ENCODE peak calls at places on chromosomes 6 and 20, in eight cellular contexts. One of them, this sample, is unnamed.

GRCh38 chr6:158073776-158074175 is 92.1 kb downstream of the SYNJ2 start:
- DNase-seq in naive thymus-derived CD4-positive, alpha-beta T cell: no peak
- DNase-seq in central memory CD8-positive, alpha-beta T cell: no peak
- DNase-seq in NCI-H345: peak; percentile 56
- DNase-seq in NT2/D1: no peak
- DNase-seq in T-helper 1 cell: no peak
- DNase-seq in stimulated activated CD4-positive, alpha-beta T cell treated with anti-CD3 and anti-CD28 coated beads, Interleukin-4, amount 100 ng/mL, for 1 hour: no peak
- DNase-seq in T-helper 9 cell: no peak
- DNase-seq in this sample: no peak

GRCh38 chr20:23115823-23116222 is 29.7 kb upstream of the CD93 start:
- DNase-seq in naive thymus-derived CD4-positive, alpha-beta T cell: no peak
- DNase-seq in central memory CD8-positive, alpha-beta T cell: no peak
- DNase-seq in NCI-H345: no peak
- DNase-seq in NT2/D1: no peak
- DNase-seq in T-helper 1 cell: no peak
- DNase-seq in stimulated activated CD4-positive, alpha-beta T cell treated with anti-CD3 and anti-CD28 coated beads, Interleukin-4, amount 100 ng/mL, for 1 hour: no peak
- DNase-seq in T-helper 9 cell: no peak
- DNase-seq in this sample: peak; percentile 71

GRCh38 chr6:167683028-167683862 is 143.5 kb upstream of the AFDN start:
- DNase-seq in naive thymus-derived CD4-positive, alpha-beta T cell: no peak
- DNase-seq in central memory CD8-positive, alpha-beta T cell: no peak
- DNase-seq in NCI-H345: no peak
- DNase-seq in NT2/D1: no peak
- DNase-seq in T-helper 1 cell: no peak
- DNase-seq in stimulated activated CD4-positive, alpha-beta T cell treated with anti-CD3 and anti-CD28 coated beads, Interleukin-4, amount 100 ng/mL, for 1 hour: no peak
- DNase-seq in T-helper 9 cell: no peak
- DNase-seq in this sample: no peak

GRCh38 chr20:59783020-59784010 is 150.1 kb downstream of the SYCP2 start:
- DNase-seq in naive thymus-derived CD4-positive, alpha-beta T cell: no peak
- DNase-seq in central memory CD8-positive, alpha-beta T cell: no peak
- DNase-seq in NCI-H345: peak; percentile 60
- DNase-seq in NT2/D1: peak; percentile 68
- DNase-seq in T-helper 1 cell: no peak
- DNase-seq in stimulated activated CD4-positive, alpha-beta T cell treated with anti-CD3 and anti-CD28 coated beads, Interleukin-4, amount 100 ng/mL, for 1 hour: peak; percentile 18
- DNase-seq in T-helper 9 cell: no peak
- DNase-seq in this sample: peak; percentile 75

GRCh38 chr6:141199074-141199473 is 933.7 kb upstream of the GJE1 start:
- DNase-seq in naive thymus-derived CD4-positive, alpha-beta T cell: no peak
- DNase-seq in central memory CD8-positive, alpha-beta T cell: no peak
- DNase-seq in NCI-H345: no peak
- DNase-seq in NT2/D1: no peak
- DNase-seq in T-helper 1 cell: no peak
- DNase-seq in stimulated activated CD4-positive, alpha-beta T cell treated with anti-CD3 and anti-CD28 coated beads, Interleukin-4, amount 100 ng/mL, for 1 hour: no peak
- DNase-seq in T-helper 9 cell: no peak
- DNase-seq in this sample: no peak

GRCh38 chr6:25911359-25911758 is 19.1 kb downstream of the SLC17A2 start:
- DNase-seq in naive thymus-derived CD4-positive, alpha-beta T cell: no peak
- DNase-seq in central memory CD8-positive, alpha-beta T cell: no peak
- DNase-seq in NCI-H345: no peak
- DNase-seq in NT2/D1: no peak
- DNase-seq in T-helper 1 cell: no peak
- DNase-seq in stimulated activated CD4-positive, alpha-beta T cell treated with anti-CD3 and anti-CD28 coated beads, Interleukin-4, amount 100 ng/mL, for 1 hour: no peak
- DNase-seq in T-helper 9 cell: no peak
- DNase-seq in this sample: no peak

GRCh38 chr20:54218470-54218869 is 10.6 kb downstream of the PFDN4 start:
- DNase-seq in naive thymus-derived CD4-positive, alpha-beta T cell: no peak
- DNase-seq in central memory CD8-positive, alpha-beta T cell: no peak
- DNase-seq in NCI-H345: no peak
- DNase-seq in NT2/D1: no peak
- DNase-seq in T-helper 1 cell: no peak
- DNase-seq in stimulated activated CD4-positive, alpha-beta T cell treated with anti-CD3 and anti-CD28 coated beads, Interleukin-4, amount 100 ng/mL, for 1 hour: no peak
- DNase-seq in T-helper 9 cell: no peak
- DNase-seq in this sample: no peak

GRCh38 chr20:15867899-15868298 is 705.3 kb downstream of the KIF16B start:
- DNase-seq in naive thymus-derived CD4-positive, alpha-beta T cell: no peak
- DNase-seq in central memory CD8-positive, alpha-beta T cell: no peak
- DNase-seq in NCI-H345: no peak
- DNase-seq in NT2/D1: no peak
- DNase-seq in T-helper 1 cell: no peak
- DNase-seq in stimulated activated CD4-positive, alpha-beta T cell treated with anti-CD3 and anti-CD28 coated beads, Interleukin-4, amount 100 ng/mL, for 1 hour: no peak
- DNase-seq in T-helper 9 cell: no peak
- DNase-seq in this sample: no peak

GRCh38 chr6:16397623-16398022 is 159.2 kb downstream of the GMPR start:
- DNase-seq in naive thymus-derived CD4-positive, alpha-beta T cell: no peak
- DNase-seq in central memory CD8-positive, alpha-beta T cell: no peak
- DNase-seq in NCI-H345: no peak
- DNase-seq in NT2/D1: no peak
- DNase-seq in T-helper 1 cell: no peak
- DNase-seq in stimulated activated CD4-positive, alpha-beta T cell treated with anti-CD3 and anti-CD28 coated beads, Interleukin-4, amount 100 ng/mL, for 1 hour: no peak
- DNase-seq in T-helper 9 cell: no peak
- DNase-seq in this sample: no peak

GRCh38 chr20:62413896-62414481 is 6.9 kb upstream of the CABLES2 start:
- DNase-seq in naive thymus-derived CD4-positive, alpha-beta T cell: no peak
- DNase-seq in central memory CD8-positive, alpha-beta T cell: no peak
- DNase-seq in NCI-H345: no peak
- DNase-seq in NT2/D1: no peak
- DNase-seq in T-helper 1 cell: no peak
- DNase-seq in stimulated activated CD4-positive, alpha-beta T cell treated with anti-CD3 and anti-CD28 coated beads, Interleukin-4, amount 100 ng/mL, for 1 hour: no peak
- DNase-seq in T-helper 9 cell: no peak
- DNase-seq in this sample: no peak

GRCh38 chr6:24743944-24744335 is 25.0 kb upstream of the C6orf62 start:
- DNase-seq in naive thymus-derived CD4-positive, alpha-beta T cell: no peak
- DNase-seq in central memory CD8-positive, alpha-beta T cell: no peak
- DNase-seq in NCI-H345: no peak
- DNase-seq in NT2/D1: no peak
- DNase-seq in T-helper 1 cell: no peak
- DNase-seq in stimulated activated CD4-positive, alpha-beta T cell treated with anti-CD3 and anti-CD28 coated beads, Interleukin-4, amount 100 ng/mL, for 1 hour: no peak
- DNase-seq in T-helper 9 cell: no peak
- DNase-seq in this sample: peak; percentile 55

GRCh38 chr20:51402201-51402600 is 140.3 kb downstream of the NFATC2 start:
- DNase-seq in naive thymus-derived CD4-positive, alpha-beta T cell: peak; percentile 8
- DNase-seq in central memory CD8-positive, alpha-beta T cell: peak; percentile 61
- DNase-seq in NCI-H345: no peak
- DNase-seq in NT2/D1: no peak
- DNase-seq in T-helper 1 cell: peak; percentile 47
- DNase-seq in stimulated activated CD4-positive, alpha-beta T cell treated with anti-CD3 and anti-CD28 coated beads, Interleukin-4, amount 100 ng/mL, for 1 hour: no peak
- DNase-seq in T-helper 9 cell: peak; percentile 33
- DNase-seq in this sample: peak; percentile 62

GRCh38 chr20:56342783-56343182 is 16.0 kb upstream of the FAM210B start:
- DNase-seq in naive thymus-derived CD4-positive, alpha-beta T cell: no peak
- DNase-seq in central memory CD8-positive, alpha-beta T cell: no peak
- DNase-seq in NCI-H345: no peak
- DNase-seq in NT2/D1: no peak
- DNase-seq in T-helper 1 cell: no peak
- DNase-seq in stimulated activated CD4-positive, alpha-beta T cell treated with anti-CD3 and anti-CD28 coated beads, Interleukin-4, amount 100 ng/mL, for 1 hour: no peak
- DNase-seq in T-helper 9 cell: no peak
- DNase-seq in this sample: no peak

GRCh38 chr6:161443868-161444267 is 170.0 kb upstream of the AGPAT4 start:
- DNase-seq in naive thymus-derived CD4-positive, alpha-beta T cell: no peak
- DNase-seq in central memory CD8-positive, alpha-beta T cell: no peak
- DNase-seq in NCI-H345: no peak
- DNase-seq in NT2/D1: peak; percentile 68
- DNase-seq in T-helper 1 cell: no peak
- DNase-seq in stimulated activated CD4-positive, alpha-beta T cell treated with anti-CD3 and anti-CD28 coated beads, Interleukin-4, amount 100 ng/mL, for 1 hour: no peak
- DNase-seq in T-helper 9 cell: no peak
- DNase-seq in this sample: no peak

GRCh38 chr20:31691646-31692275 is 30.9 kb downstream of the BCL2L1 start:
- DNase-seq in naive thymus-derived CD4-positive, alpha-beta T cell: no peak
- DNase-seq in central memory CD8-positive, alpha-beta T cell: no peak
- DNase-seq in NCI-H345: no peak
- DNase-seq in NT2/D1: no peak
- DNase-seq in T-helper 1 cell: no peak
- DNase-seq in stimulated activated CD4-positive, alpha-beta T cell treated with anti-CD3 and anti-CD28 coated beads, Interleukin-4, amount 100 ng/mL, for 1 hour: no peak
- DNase-seq in T-helper 9 cell: no peak
- DNase-seq in this sample: peak; percentile 38

GRCh38 chr20:21004386-21005076 is 101.6 kb downstream of the LINC00237 start:
- DNase-seq in naive thymus-derived CD4-positive, alpha-beta T cell: no peak
- DNase-seq in central memory CD8-positive, alpha-beta T cell: no peak
- DNase-seq in NCI-H345: no peak
- DNase-seq in NT2/D1: no peak
- DNase-seq in T-helper 1 cell: no peak
- DNase-seq in stimulated activated CD4-positive, alpha-beta T cell treated with anti-CD3 and anti-CD28 coated beads, Interleukin-4, amount 100 ng/mL, for 1 hour: no peak
- DNase-seq in T-helper 9 cell: no peak
- DNase-seq in this sample: no peak

GRCh38 chr6:13873288-13874190 is 51.2 kb upstream of the RNF182 start:
- DNase-seq in naive thymus-derived CD4-positive, alpha-beta T cell: peak; percentile 41
- DNase-seq in central memory CD8-positive, alpha-beta T cell: peak; percentile 38
- DNase-seq in NCI-H345: peak; percentile 56
- DNase-seq in NT2/D1: no peak
- DNase-seq in T-helper 1 cell: peak; percentile 51
- DNase-seq in stimulated activated CD4-positive, alpha-beta T cell treated with anti-CD3 and anti-CD28 coated beads, Interleukin-4, amount 100 ng/mL, for 1 hour: peak; percentile 79
- DNase-seq in T-helper 9 cell: peak; percentile 61
- DNase-seq in this sample: peak; percentile 75

GRCh38 chr6:143449082-143449481 is 1.4 kb downstream of the ADAT2 start:
- DNase-seq in naive thymus-derived CD4-positive, alpha-beta T cell: no peak
- DNase-seq in central memory CD8-positive, alpha-beta T cell: no peak
- DNase-seq in NCI-H345: no peak
- DNase-seq in NT2/D1: no peak
- DNase-seq in T-helper 1 cell: no peak
- DNase-seq in stimulated activated CD4-positive, alpha-beta T cell treated with anti-CD3 and anti-CD28 coated beads, Interleukin-4, amount 100 ng/mL, for 1 hour: no peak
- DNase-seq in T-helper 9 cell: no peak
- DNase-seq in this sample: no peak

GRCh38 chr20:57747889-57748456 is 38.2 kb upstream of the PMEPA1 start:
- DNase-seq in naive thymus-derived CD4-positive, alpha-beta T cell: no peak
- DNase-seq in central memory CD8-positive, alpha-beta T cell: no peak
- DNase-seq in NCI-H345: no peak
- DNase-seq in NT2/D1: no peak
- DNase-seq in T-helper 1 cell: no peak
- DNase-seq in stimulated activated CD4-positive, alpha-beta T cell treated with anti-CD3 and anti-CD28 coated beads, Interleukin-4, amount 100 ng/mL, for 1 hour: no peak
- DNase-seq in T-helper 9 cell: no peak
- DNase-seq in this sample: no peak

GRCh38 chr6:33313709-33314514 is at the start of gene TAPBP:
- DNase-seq in naive thymus-derived CD4-positive, alpha-beta T cell: peak; percentile 78
- DNase-seq in central memory CD8-positive, alpha-beta T cell: peak; percentile 87
- DNase-seq in NCI-H345: peak; percentile 39
- DNase-seq in NT2/D1: no peak
- DNase-seq in T-helper 1 cell: peak; percentile 82
- DNase-seq in stimulated activated CD4-positive, alpha-beta T cell treated with anti-CD3 and anti-CD28 coated beads, Interleukin-4, amount 100 ng/mL, for 1 hour: peak; percentile 83
- DNase-seq in T-helper 9 cell: peak; percentile 79
- DNase-seq in this sample: peak; percentile 93

GRCh38 chr20:728022-728944 is 40.0 kb downstream of the SLC52A3 start:
- DNase-seq in naive thymus-derived CD4-positive, alpha-beta T cell: no peak
- DNase-seq in central memory CD8-positive, alpha-beta T cell: no peak
- DNase-seq in NCI-H345: peak; percentile 72
- DNase-seq in NT2/D1: peak; percentile 72
- DNase-seq in T-helper 1 cell: peak; percentile 6
- DNase-seq in stimulated activated CD4-positive, alpha-beta T cell treated with anti-CD3 and anti-CD28 coated beads, Interleukin-4, amount 100 ng/mL, for 1 hour: peak; percentile 71
- DNase-seq in T-helper 9 cell: no peak
- DNase-seq in this sample: peak; percentile 24

GRCh38 chr20:17634666-17635319 is 47.2 kb downstream of the RRBP1 start:
- DNase-seq in naive thymus-derived CD4-positive, alpha-beta T cell: no peak
- DNase-seq in central memory CD8-positive, alpha-beta T cell: no peak
- DNase-seq in NCI-H345: no peak
- DNase-seq in NT2/D1: no peak
- DNase-seq in T-helper 1 cell: no peak
- DNase-seq in stimulated activated CD4-positive, alpha-beta T cell treated with anti-CD3 and anti-CD28 coated beads, Interleukin-4, amount 100 ng/mL, for 1 hour: no peak
- DNase-seq in T-helper 9 cell: no peak
- DNase-seq in this sample: no peak

GRCh38 chr6:53318429-53318828 is 30.3 kb downstream of the ELOVL5 start:
- DNase-seq in naive thymus-derived CD4-positive, alpha-beta T cell: no peak
- DNase-seq in central memory CD8-positive, alpha-beta T cell: no peak
- DNase-seq in NCI-H345: no peak
- DNase-seq in NT2/D1: no peak
- DNase-seq in T-helper 1 cell: no peak
- DNase-seq in stimulated activated CD4-positive, alpha-beta T cell treated with anti-CD3 and anti-CD28 coated beads, Interleukin-4, amount 100 ng/mL, for 1 hour: no peak
- DNase-seq in T-helper 9 cell: no peak
- DNase-seq in this sample: no peak

GRCh38 chr20:1319462-1319861 is 9.5 kb downstream of the SDCBP2 start:
- DNase-seq in naive thymus-derived CD4-positive, alpha-beta T cell: no peak
- DNase-seq in central memory CD8-positive, alpha-beta T cell: no peak
- DNase-seq in NCI-H345: no peak
- DNase-seq in NT2/D1: no peak
- DNase-seq in T-helper 1 cell: no peak
- DNase-seq in stimulated activated CD4-positive, alpha-beta T cell treated with anti-CD3 and anti-CD28 coated beads, Interleukin-4, amount 100 ng/mL, for 1 hour: no peak
- DNase-seq in T-helper 9 cell: no peak
- DNase-seq in this sample: no peak

GRCh38 chr20:47686545-47686944 is 98.7 kb downstream of the SULF2 start:
- DNase-seq in naive thymus-derived CD4-positive, alpha-beta T cell: no peak
- DNase-seq in central memory CD8-positive, alpha-beta T cell: no peak
- DNase-seq in NCI-H345: no peak
- DNase-seq in NT2/D1: no peak
- DNase-seq in T-helper 1 cell: no peak
- DNase-seq in stimulated activated CD4-positive, alpha-beta T cell treated with anti-CD3 and anti-CD28 coated beads, Interleukin-4, amount 100 ng/mL, for 1 hour: no peak
- DNase-seq in T-helper 9 cell: no peak
- DNase-seq in this sample: no peak

GRCh38 chr6:168865-169455 is 123.3 kb upstream of the DUSP22 start:
- DNase-seq in naive thymus-derived CD4-positive, alpha-beta T cell: no peak
- DNase-seq in central memory CD8-positive, alpha-beta T cell: no peak
- DNase-seq in NCI-H345: peak; percentile 19
- DNase-seq in NT2/D1: no peak
- DNase-seq in T-helper 1 cell: no peak
- DNase-seq in stimulated activated CD4-positive, alpha-beta T cell treated with anti-CD3 and anti-CD28 coated beads, Interleukin-4, amount 100 ng/mL, for 1 hour: no peak
- DNase-seq in T-helper 9 cell: no peak
- DNase-seq in this sample: peak; percentile 55

GRCh38 chr6:123913858-123914257 is 110.2 kb downstream of the NKAIN2 start:
- DNase-seq in naive thymus-derived CD4-positive, alpha-beta T cell: no peak
- DNase-seq in central memory CD8-positive, alpha-beta T cell: no peak
- DNase-seq in NCI-H345: no peak
- DNase-seq in NT2/D1: no peak
- DNase-seq in T-helper 1 cell: no peak
- DNase-seq in stimulated activated CD4-positive, alpha-beta T cell treated with anti-CD3 and anti-CD28 coated beads, Interleukin-4, amount 100 ng/mL, for 1 hour: no peak
- DNase-seq in T-helper 9 cell: no peak
- DNase-seq in this sample: no peak

GRCh38 chr6:3825851-3826581 is 23.2 kb upstream of the FAM50B start:
- DNase-seq in naive thymus-derived CD4-positive, alpha-beta T cell: no peak
- DNase-seq in central memory CD8-positive, alpha-beta T cell: no peak
- DNase-seq in NCI-H345: no peak
- DNase-seq in NT2/D1: no peak
- DNase-seq in T-helper 1 cell: no peak
- DNase-seq in stimulated activated CD4-positive, alpha-beta T cell treated with anti-CD3 and anti-CD28 coated beads, Interleukin-4, amount 100 ng/mL, for 1 hour: no peak
- DNase-seq in T-helper 9 cell: no peak
- DNase-seq in this sample: no peak

GRCh38 chr6:14784596-14785360 is 461.1 kb upstream of the JARID2 start:
- DNase-seq in naive thymus-derived CD4-positive, alpha-beta T cell: peak; percentile 20
- DNase-seq in central memory CD8-positive, alpha-beta T cell: no peak
- DNase-seq in NCI-H345: peak; percentile 54
- DNase-seq in NT2/D1: peak; percentile 84
- DNase-seq in T-helper 1 cell: no peak
- DNase-seq in stimulated activated CD4-positive, alpha-beta T cell treated with anti-CD3 and anti-CD28 coated beads, Interleukin-4, amount 100 ng/mL, for 1 hour: no peak
- DNase-seq in T-helper 9 cell: no peak
- DNase-seq in this sample: no peak

GRCh38 chr6:88403486-88403885 is 237.3 kb upstream of the CNR1 start:
- DNase-seq in naive thymus-derived CD4-positive, alpha-beta T cell: no peak
- DNase-seq in central memory CD8-positive, alpha-beta T cell: no peak
- DNase-seq in NCI-H345: no peak
- DNase-seq in NT2/D1: no peak
- DNase-seq in T-helper 1 cell: no peak
- DNase-seq in stimulated activated CD4-positive, alpha-beta T cell treated with anti-CD3 and anti-CD28 coated beads, Interleukin-4, amount 100 ng/mL, for 1 hour: no peak
- DNase-seq in T-helper 9 cell: no peak
- DNase-seq in this sample: no peak

GRCh38 chr6:71419217-71419953 is 130.8 kb downstream of the OGFRL1 start:
- DNase-seq in naive thymus-derived CD4-positive, alpha-beta T cell: no peak
- DNase-seq in central memory CD8-positive, alpha-beta T cell: no peak
- DNase-seq in NCI-H345: no peak
- DNase-seq in NT2/D1: no peak
- DNase-seq in T-helper 1 cell: no peak
- DNase-seq in stimulated activated CD4-positive, alpha-beta T cell treated with anti-CD3 and anti-CD28 coated beads, Interleukin-4, amount 100 ng/mL, for 1 hour: no peak
- DNase-seq in T-helper 9 cell: no peak
- DNase-seq in this sample: no peak

GRCh38 chr20:51767867-51768758 is at the start of gene ATP9A:
- DNase-seq in naive thymus-derived CD4-positive, alpha-beta T cell: no peak
- DNase-seq in central memory CD8-positive, alpha-beta T cell: no peak
- DNase-seq in NCI-H345: peak; percentile 51
- DNase-seq in NT2/D1: no peak
- DNase-seq in T-helper 1 cell: no peak
- DNase-seq in stimulated activated CD4-positive, alpha-beta T cell treated with anti-CD3 and anti-CD28 coated beads, Interleukin-4, amount 100 ng/mL, for 1 hour: no peak
- DNase-seq in T-helper 9 cell: no peak
- DNase-seq in this sample: no peak

GRCh38 chr20:31849306-31849930 is 4.0 kb upstream of the FOXS1 start:
- DNase-seq in naive thymus-derived CD4-positive, alpha-beta T cell: no peak
- DNase-seq in central memory CD8-positive, alpha-beta T cell: no peak
- DNase-seq in NCI-H345: peak; percentile 88
- DNase-seq in NT2/D1: no peak
- DNase-seq in T-helper 1 cell: no peak
- DNase-seq in stimulated activated CD4-positive, alpha-beta T cell treated with anti-CD3 and anti-CD28 coated beads, Interleukin-4, amount 100 ng/mL, for 1 hour: no peak
- DNase-seq in T-helper 9 cell: no peak
- DNase-seq in this sample: no peak

GRCh38 chr20:63543733-63544132 is 3.8 kb downstream of the SRMS start:
- DNase-seq in naive thymus-derived CD4-positive, alpha-beta T cell: no peak
- DNase-seq in central memory CD8-positive, alpha-beta T cell: no peak
- DNase-seq in NCI-H345: no peak
- DNase-seq in NT2/D1: no peak
- DNase-seq in T-helper 1 cell: no peak
- DNase-seq in stimulated activated CD4-positive, alpha-beta T cell treated with anti-CD3 and anti-CD28 coated beads, Interleukin-4, amount 100 ng/mL, for 1 hour: no peak
- DNase-seq in T-helper 9 cell: no peak
- DNase-seq in this sample: no peak